ENCODE peak calls at places on chromosome X, in seven cellular contexts. One of them, this sample, is unnamed.

GRCh38 chrX:153818571-153819397 is 11.6 kb downstream of the PDZD4 start:
- DNase-seq in K562: peak
- DNase-seq in HepG2: no peak
- DNase-seq in SK-N-SH: peak
- DNase-seq in HCT116: no peak
- DNase-seq in GM12878: no peak
- DNase-seq in H1: peak
- DNase-seq in this sample: peak

GRCh38 chrX:57607295-57608187 is 15.7 kb downstream of the ZXDB start:
- DNase-seq in SK-N-SH: no peak
- DNase-seq in K562: no peak
- DNase-seq in H1: no peak
- DNase-seq in HCT116: no peak
- DNase-seq in GM12878: no peak
- DNase-seq in HepG2: no peak
- DNase-seq in this sample: no peak

GRCh38 chrX:103734125-103734760 is 23.5 kb downstream of the TMEM31 start:
- DNase-seq in HepG2: no peak
- DNase-seq in K562: no peak
- DNase-seq in SK-N-SH: no peak
- DNase-seq in H1: no peak
- DNase-seq in GM12878: no peak
- DNase-seq in HCT116: no peak
- DNase-seq in this sample: no peak

GRCh38 chrX:149274516-149275105 is 230.5 kb downstream of the IDS start:
- DNase-seq in SK-N-SH: no peak
- DNase-seq in HepG2: no peak
- DNase-seq in GM12878: no peak
- DNase-seq in K562: no peak
- DNase-seq in HCT116: no peak
- DNase-seq in H1: no peak
- DNase-seq in this sample: no peak

GRCh38 chrX:46165411-46165810 is 379.8 kb downstream of the ZNF674 start:
- DNase-seq in K562: no peak
- DNase-seq in H1: no peak
- DNase-seq in SK-N-SH: no peak
- DNase-seq in HCT116: no peak
- DNase-seq in GM12878: no peak
- DNase-seq in HepG2: no peak
- DNase-seq in this sample: no peak

GRCh38 chrX:48696301-48697181 is at the start of gene SUV39H1:
- DNase-seq in SK-N-SH: peak
- DNase-seq in H1: peak
- DNase-seq in K562: peak
- DNase-seq in GM12878: peak
- DNase-seq in HCT116: peak
- DNase-seq in HepG2: peak
- DNase-seq in this sample: peak

GRCh38 chrX:123736333-123736921 is 3.6 kb upstream of the THOC2 start:
- DNase-seq in SK-N-SH: peak
- DNase-seq in GM12878: no peak
- DNase-seq in HepG2: no peak
- DNase-seq in HCT116: no peak
- DNase-seq in H1: no peak
- DNase-seq in K562: no peak
- DNase-seq in this sample: no peak

GRCh38 chrX:77502951-77503525 is 55.8 kb downstream of the FGF16 start:
- DNase-seq in SK-N-SH: no peak
- DNase-seq in H1: no peak
- DNase-seq in HCT116: no peak
- DNase-seq in HepG2: peak
- DNase-seq in K562: no peak
- DNase-seq in GM12878: no peak
- DNase-seq in this sample: no peak

GRCh38 chrX:146278381-146278780 is 460.8 kb downstream of the SLITRK2 start:
- DNase-seq in K562: no peak
- DNase-seq in H1: no peak
- DNase-seq in HepG2: no peak
- DNase-seq in GM12878: no peak
- DNase-seq in SK-N-SH: no peak
- DNase-seq in HCT116: no peak
- DNase-seq in this sample: no peak

GRCh38 chrX:111505783-111506182 is 5.7 kb upstream of the SERTM2 start:
- DNase-seq in SK-N-SH: no peak
- DNase-seq in HCT116: no peak
- DNase-seq in GM12878: no peak
- DNase-seq in HepG2: no peak
- DNase-seq in H1: no peak
- DNase-seq in K562: no peak
- DNase-seq in this sample: no peak

GRCh38 chrX:103792916-103793540 is 16.4 kb downstream of the PLP1 start:
- DNase-seq in H1: no peak
- DNase-seq in HepG2: no peak
- DNase-seq in GM12878: no peak
- DNase-seq in HCT116: no peak
- DNase-seq in K562: no peak
- DNase-seq in SK-N-SH: no peak
- DNase-seq in this sample: peak

GRCh38 chrX:47628980-47629379 is 750 bp downstream of the CFP start:
- DNase-seq in SK-N-SH: no peak
- DNase-seq in K562: no peak
- DNase-seq in HCT116: no peak
- DNase-seq in GM12878: no peak
- DNase-seq in HepG2: no peak
- DNase-seq in H1: no peak
- DNase-seq in this sample: peak

GRCh38 chrX:26586570-26586969 is 370.6 kb downstream of the MAGEB5 start:
- DNase-seq in SK-N-SH: no peak
- DNase-seq in GM12878: no peak
- DNase-seq in H1: no peak
- DNase-seq in K562: no peak
- DNase-seq in HepG2: no peak
- DNase-seq in HCT116: no peak
- DNase-seq in this sample: no peak

GRCh38 chrX:45709381-45709780 is 508.7 kb upstream of the DIPK2B start:
- DNase-seq in SK-N-SH: no peak
- DNase-seq in H1: no peak
- DNase-seq in GM12878: no peak
- DNase-seq in K562: no peak
- DNase-seq in HepG2: no peak
- DNase-seq in HCT116: no peak
- DNase-seq in this sample: no peak

GRCh38 chrX:156001667-156002021 is 4.1 kb downstream of the IL9R start:
- DNase-seq in K562: peak
- DNase-seq in SK-N-SH: peak
- DNase-seq in GM12878: no peak
- DNase-seq in H1: no peak
- DNase-seq in HepG2: no peak
- DNase-seq in HCT116: no peak
- DNase-seq in this sample: no peak
- TF ChIP-seq JUND in K562: peak
- TF ChIP-seq JUND in SK-N-SH: no peak
- TF ChIP-seq JUND in GM12878: no peak
- TF ChIP-seq JUND in H1: no peak
- TF ChIP-seq JUND in HepG2: no peak
- TF ChIP-seq JUND in HCT116: no peak
- TF ChIP-seq JUND in this sample: no peak

GRCh38 chrX:37060999-37061398 is 52.8 kb downstream of the FAM47C start:
- DNase-seq in K562: peak
- DNase-seq in H1: no peak
- DNase-seq in GM12878: no peak
- DNase-seq in HCT116: peak
- DNase-seq in SK-N-SH: peak
- DNase-seq in HepG2: peak
- DNase-seq in this sample: peak
- TF ChIP-seq JUND in K562: no peak
- TF ChIP-seq JUND in H1: no peak
- TF ChIP-seq JUND in GM12878: no peak
- TF ChIP-seq JUND in HCT116: no peak
- TF ChIP-seq JUND in SK-N-SH: no peak
- TF ChIP-seq JUND in HepG2: no peak
- TF ChIP-seq JUND in this sample: no peak

DNA sequence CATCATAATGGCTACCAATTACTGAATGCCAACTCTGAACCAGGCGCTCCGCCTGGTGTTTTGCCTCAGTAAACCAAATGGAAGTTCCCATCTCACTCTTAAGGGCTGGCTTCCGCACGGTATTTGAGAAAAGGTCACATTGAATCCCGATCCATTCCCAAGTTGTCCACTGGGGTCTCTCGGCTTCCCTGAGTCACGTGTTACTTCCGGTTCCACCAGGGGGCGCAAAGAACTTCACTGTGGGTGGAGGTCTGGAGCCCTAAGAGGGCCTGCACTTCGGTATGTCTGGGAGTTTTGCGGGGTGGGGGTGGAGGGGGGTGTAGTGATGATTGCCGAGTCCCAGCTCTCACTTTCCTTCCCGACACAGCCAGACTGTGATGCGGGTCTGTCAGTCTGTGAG is 13.4 kb upstream of the NHS start:
- DNase-seq in GM12878: no peak
- DNase-seq in K562: peak
- DNase-seq in HepG2: peak
- DNase-seq in HCT116: no peak
- DNase-seq in SK-N-SH: peak
- DNase-seq in H1: peak
- DNase-seq in this sample: no peak
- TF ChIP-seq JUND in GM12878: no peak
- TF ChIP-seq JUND in K562: no peak
- TF ChIP-seq JUND in HepG2: no peak
- TF ChIP-seq JUND in HCT116: no peak
- TF ChIP-seq JUND in SK-N-SH: no peak
- TF ChIP-seq JUND in H1: no peak
- TF ChIP-seq JUND in this sample: no peak

DNA sequence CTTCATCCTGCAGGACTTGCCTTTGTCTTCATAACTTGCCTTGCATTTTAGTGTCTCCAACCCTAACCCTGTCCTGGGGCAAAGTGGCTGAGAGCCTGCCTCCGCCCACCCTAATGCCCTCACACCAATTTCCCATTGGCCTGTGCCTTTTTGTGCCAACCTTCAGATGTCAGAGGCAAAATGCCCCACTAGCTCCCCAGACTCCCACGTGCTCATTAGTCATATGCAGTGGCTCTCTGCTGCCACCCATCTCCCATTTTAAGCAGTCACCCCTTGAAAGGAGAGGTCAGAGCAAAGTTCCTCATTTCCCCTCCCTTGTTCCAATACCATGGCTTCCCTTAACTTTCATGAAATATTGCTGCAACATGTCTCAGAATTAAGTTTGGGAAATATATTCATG is 74.8 kb upstream of the PASD1 start:
- DNase-seq in GM12878: no peak
- DNase-seq in HCT116: peak
- DNase-seq in SK-N-SH: peak
- DNase-seq in K562: peak
- DNase-seq in H1: peak
- DNase-seq in HepG2: peak
- DNase-seq in this sample: peak
- TF ChIP-seq JUND in GM12878: no peak
- TF ChIP-seq JUND in HCT116: no peak
- TF ChIP-seq JUND in SK-N-SH: no peak
- TF ChIP-seq JUND in K562: peak
- TF ChIP-seq JUND in H1: no peak
- TF ChIP-seq JUND in HepG2: no peak
- TF ChIP-seq JUND in this sample: no peak

DNA sequence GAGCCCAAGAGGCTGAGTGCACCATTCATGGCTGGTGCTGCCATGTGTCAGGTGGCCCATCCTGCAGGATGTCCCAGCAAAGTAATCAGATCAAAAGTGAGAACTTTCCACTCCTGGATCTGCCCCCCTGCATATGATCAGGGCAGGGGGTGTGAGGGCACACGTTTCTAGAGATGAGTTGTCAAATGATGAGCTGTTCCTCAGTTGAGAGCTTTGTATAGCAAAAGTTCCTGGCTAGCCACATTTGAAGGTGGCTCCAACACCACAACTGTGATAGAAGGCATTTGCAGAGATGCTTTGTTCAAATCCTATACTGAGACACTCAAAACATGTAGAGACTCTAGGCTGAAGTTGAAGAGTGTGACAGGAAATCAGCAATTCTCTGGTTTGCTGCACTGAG is 501.8 kb downstream of the BCOR start:
- DNase-seq in GM12878: no peak
- DNase-seq in HCT116: no peak
- DNase-seq in H1: no peak
- DNase-seq in HepG2: no peak
- DNase-seq in SK-N-SH: no peak
- DNase-seq in K562: no peak
- DNase-seq in this sample: no peak
- TF ChIP-seq JUND in GM12878: no peak
- TF ChIP-seq JUND in HCT116: no peak
- TF ChIP-seq JUND in H1: no peak
- TF ChIP-seq JUND in HepG2: no peak
- TF ChIP-seq JUND in SK-N-SH: no peak
- TF ChIP-seq JUND in K562: no peak
- TF ChIP-seq JUND in this sample: no peak

GRCh38 chrX:53481093-53481492 is 46.9 kb upstream of the HSD17B10 start:
- DNase-seq in GM12878: no peak
- DNase-seq in SK-N-SH: no peak
- DNase-seq in H1: peak
- DNase-seq in HepG2: no peak
- DNase-seq in HCT116: no peak
- DNase-seq in K562: peak
- DNase-seq in this sample: peak
- TF ChIP-seq JUND in GM12878: no peak
- TF ChIP-seq JUND in SK-N-SH: no peak
- TF ChIP-seq JUND in H1: no peak
- TF ChIP-seq JUND in HepG2: no peak
- TF ChIP-seq JUND in HCT116: no peak
- TF ChIP-seq JUND in K562: no peak
- TF ChIP-seq JUND in this sample: no peak

GRCh38 chrX:120625366-120625765 is 4.5 kb downstream of the C1GALT1C1 start:
- DNase-seq in HCT116: no peak
- DNase-seq in K562: no peak
- DNase-seq in HepG2: no peak
- DNase-seq in H1: no peak
- DNase-seq in GM12878: no peak
- DNase-seq in SK-N-SH: no peak
- DNase-seq in this sample: no peak
- TF ChIP-seq JUND in HCT116: no peak
- TF ChIP-seq JUND in K562: no peak
- TF ChIP-seq JUND in HepG2: no peak
- TF ChIP-seq JUND in H1: no peak
- TF ChIP-seq JUND in GM12878: no peak
- TF ChIP-seq JUND in SK-N-SH: no peak
- TF ChIP-seq JUND in this sample: no peak

DNA sequence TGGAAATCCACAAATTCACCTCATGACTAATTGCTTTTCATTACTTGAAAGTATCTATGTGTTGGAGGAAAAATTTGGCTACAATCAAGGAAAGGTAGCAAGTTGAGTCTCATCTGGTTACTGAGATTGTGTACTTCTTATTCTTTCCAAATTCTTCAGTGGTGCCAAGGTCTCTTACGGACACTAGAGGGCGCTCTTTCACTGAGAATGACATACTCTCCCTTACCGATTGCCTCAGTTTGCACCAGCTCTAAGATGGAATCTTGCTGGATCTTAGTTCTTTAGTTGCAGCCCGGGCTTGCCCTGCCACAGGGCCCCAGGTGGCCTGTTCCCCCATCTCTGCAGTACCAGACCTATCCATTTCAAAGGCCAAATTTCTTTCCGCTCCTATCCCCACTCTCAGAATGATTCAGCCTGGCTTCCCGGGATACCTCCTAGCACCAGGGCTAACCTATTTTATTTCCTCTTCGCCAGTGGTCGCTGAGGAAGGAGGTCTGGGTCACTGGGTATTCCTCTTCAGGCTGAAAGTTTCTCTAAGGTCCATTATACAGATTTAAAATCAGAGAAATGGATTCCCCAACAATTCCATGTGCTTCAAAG is 24.6 kb upstream of the GPR50 start:
- DNase-seq in HCT116: peak
- DNase-seq in SK-N-SH: peak
- DNase-seq in H1: peak
- DNase-seq in GM12878: no peak
- DNase-seq in K562: peak
- DNase-seq in HepG2: peak
- DNase-seq in this sample: peak
- TF ChIP-seq JUND in HCT116: no peak
- TF ChIP-seq JUND in SK-N-SH: no peak
- TF ChIP-seq JUND in H1: no peak
- TF ChIP-seq JUND in GM12878: no peak
- TF ChIP-seq JUND in K562: no peak
- TF ChIP-seq JUND in HepG2: no peak
- TF ChIP-seq JUND in this sample: no peak